ENCODE peak calls at places on chromosome 12, in eight cellular contexts. One of them, this sample, is unnamed.

GRCh38 chr12:131132118-131132892 is 178.6 kb downstream of the ADGRD1 start:
- DNase-seq in sigmoid colon: peak; percentile 85
- DNase-seq in H4: peak; percentile 33
- DNase-seq in NCI-H345: peak; percentile 18
- DNase-seq in lung microvascular endothelial cell: peak; percentile 54
- DNase-seq in CD8-positive, alpha-beta memory T cell: peak; percentile 58
- DNase-seq in PC-9: no peak
- DNase-seq in A172: peak; percentile 41
- DNase-seq in this sample: peak; percentile 91

GRCh38 chr12:10069099-10069498 is 29.7 kb downstream of the CLEC1A start:
- DNase-seq in sigmoid colon: no peak
- DNase-seq in H4: peak; percentile 78
- DNase-seq in NCI-H345: no peak
- DNase-seq in lung microvascular endothelial cell: peak; percentile 92
- DNase-seq in CD8-positive, alpha-beta memory T cell: no peak
- DNase-seq in PC-9: no peak
- DNase-seq in A172: peak; percentile 79
- DNase-seq in this sample: no peak

GRCh38 chr12:92468358-92469020 is 234.3 kb upstream of the PLEKHG7 start:
- DNase-seq in sigmoid colon: no peak
- DNase-seq in H4: no peak
- DNase-seq in NCI-H345: peak; percentile 22
- DNase-seq in lung microvascular endothelial cell: no peak
- DNase-seq in CD8-positive, alpha-beta memory T cell: no peak
- DNase-seq in PC-9: no peak
- DNase-seq in A172: peak; percentile 25
- DNase-seq in this sample: no peak

GRCh38 chr12:63045020-63045860 is 105.8 kb downstream of the AVPR1A start:
- DNase-seq in sigmoid colon: no peak
- DNase-seq in H4: peak; percentile 44
- DNase-seq in NCI-H345: no peak
- DNase-seq in lung microvascular endothelial cell: peak; percentile 57
- DNase-seq in CD8-positive, alpha-beta memory T cell: no peak
- DNase-seq in PC-9: peak; percentile 79
- DNase-seq in A172: peak; percentile 66
- DNase-seq in this sample: no peak

GRCh38 chr12:6141048-6141447 is 16.6 kb upstream of the VWF start:
- DNase-seq in sigmoid colon: no peak
- DNase-seq in H4: no peak
- DNase-seq in NCI-H345: no peak
- DNase-seq in lung microvascular endothelial cell: peak; percentile 91
- DNase-seq in CD8-positive, alpha-beta memory T cell: peak; percentile 63
- DNase-seq in PC-9: no peak
- DNase-seq in A172: no peak
- DNase-seq in this sample: no peak

GRCh38 chr12:34394211-34395055 is 372.1 kb downstream of the ALG10 start:
- DNase-seq in sigmoid colon: peak; percentile 57
- DNase-seq in H4: no peak
- DNase-seq in NCI-H345: no peak
- DNase-seq in lung microvascular endothelial cell: no peak
- DNase-seq in CD8-positive, alpha-beta memory T cell: no peak
- DNase-seq in PC-9: no peak
- DNase-seq in A172: no peak
- DNase-seq in this sample: peak; percentile 36

GRCh38 chr12:92786045-92786444 is 83.3 kb downstream of the PLEKHG7 start:
- DNase-seq in sigmoid colon: no peak
- DNase-seq in H4: no peak
- DNase-seq in NCI-H345: no peak
- DNase-seq in lung microvascular endothelial cell: peak; percentile 36
- DNase-seq in CD8-positive, alpha-beta memory T cell: no peak
- DNase-seq in PC-9: no peak
- DNase-seq in A172: no peak
- DNase-seq in this sample: no peak

GRCh38 chr12:130601327-130601726 is 114.8 kb downstream of the RIMBP2 start:
- DNase-seq in sigmoid colon: no peak
- DNase-seq in H4: no peak
- DNase-seq in NCI-H345: no peak
- DNase-seq in lung microvascular endothelial cell: no peak
- DNase-seq in CD8-positive, alpha-beta memory T cell: no peak
- DNase-seq in PC-9: no peak
- DNase-seq in A172: no peak
- DNase-seq in this sample: no peak

GRCh38 chr12:123108682-123109066 is 42.2 kb downstream of the PITPNM2 start:
- DNase-seq in sigmoid colon: no peak
- DNase-seq in H4: no peak
- DNase-seq in NCI-H345: no peak
- DNase-seq in lung microvascular endothelial cell: no peak
- DNase-seq in CD8-positive, alpha-beta memory T cell: no peak
- DNase-seq in PC-9: no peak
- DNase-seq in A172: no peak
- DNase-seq in this sample: no peak

GRCh38 chr12:95473440-95473946 is 459 bp upstream of the METAP2 start:
- DNase-seq in sigmoid colon: no peak
- DNase-seq in H4: no peak
- DNase-seq in NCI-H345: peak; percentile 46
- DNase-seq in lung microvascular endothelial cell: peak; percentile 64
- DNase-seq in CD8-positive, alpha-beta memory T cell: no peak
- DNase-seq in PC-9: peak; percentile 45
- DNase-seq in A172: peak; percentile 31
- DNase-seq in this sample: no peak

GRCh38 chr12:116354534-116354933 is 77.0 kb upstream of the MED13L start:
- DNase-seq in sigmoid colon: no peak
- DNase-seq in H4: no peak
- DNase-seq in NCI-H345: no peak
- DNase-seq in lung microvascular endothelial cell: peak; percentile 48
- DNase-seq in CD8-positive, alpha-beta memory T cell: no peak
- DNase-seq in PC-9: no peak
- DNase-seq in A172: no peak
- DNase-seq in this sample: no peak

GRCh38 chr12:15276088-15276698 is 46.1 kb upstream of the PTPRO start:
- DNase-seq in sigmoid colon: no peak
- DNase-seq in H4: peak; percentile 39
- DNase-seq in NCI-H345: peak; percentile 50
- DNase-seq in lung microvascular endothelial cell: peak; percentile 60
- DNase-seq in CD8-positive, alpha-beta memory T cell: no peak
- DNase-seq in PC-9: no peak
- DNase-seq in A172: peak; percentile 14
- DNase-seq in this sample: no peak

GRCh38 chr12:106098691-106099200 is 40.0 kb downstream of the NUAK1 start:
- DNase-seq in sigmoid colon: no peak
- DNase-seq in H4: no peak
- DNase-seq in NCI-H345: no peak
- DNase-seq in lung microvascular endothelial cell: no peak
- DNase-seq in CD8-positive, alpha-beta memory T cell: no peak
- DNase-seq in PC-9: no peak
- DNase-seq in A172: no peak
- DNase-seq in this sample: no peak

GRCh38 chr12:126189856-126190255 is 1124.6 kb downstream of the AACS start:
- DNase-seq in sigmoid colon: no peak
- DNase-seq in H4: no peak
- DNase-seq in NCI-H345: no peak
- DNase-seq in lung microvascular endothelial cell: no peak
- DNase-seq in CD8-positive, alpha-beta memory T cell: no peak
- DNase-seq in PC-9: no peak
- DNase-seq in A172: no peak
- DNase-seq in this sample: no peak

GRCh38 chr12:96197503-96198272 is 3.5 kb downstream of the ELK3 start:
- DNase-seq in sigmoid colon: no peak
- DNase-seq in H4: peak; percentile 64
- DNase-seq in NCI-H345: no peak
- DNase-seq in lung microvascular endothelial cell: peak; percentile 97
- DNase-seq in CD8-positive, alpha-beta memory T cell: no peak
- DNase-seq in PC-9: peak; percentile 98
- DNase-seq in A172: peak; percentile 88
- DNase-seq in this sample: no peak

GRCh38 chr12:50246873-50247612 is 36.3 kb downstream of the LIMA1 start:
- DNase-seq in sigmoid colon: peak; percentile 89
- DNase-seq in H4: peak; percentile 99
- DNase-seq in NCI-H345: no peak
- DNase-seq in lung microvascular endothelial cell: peak; percentile 73
- DNase-seq in CD8-positive, alpha-beta memory T cell: no peak
- DNase-seq in PC-9: peak; percentile 98
- DNase-seq in A172: peak; percentile 98
- DNase-seq in this sample: peak; percentile 87

GRCh38 chr12:591571-592505 is 71.4 kb downstream of the NINJ2 start:
- DNase-seq in sigmoid colon: peak; percentile 61
- DNase-seq in H4: no peak
- DNase-seq in NCI-H345: no peak
- DNase-seq in lung microvascular endothelial cell: no peak
- DNase-seq in CD8-positive, alpha-beta memory T cell: no peak
- DNase-seq in PC-9: peak; percentile 30
- DNase-seq in A172: no peak
- DNase-seq in this sample: peak; percentile 45

GRCh38 chr12:65707051-65707450 is 117.2 kb upstream of the HMGA2 start:
- DNase-seq in sigmoid colon: no peak
- DNase-seq in H4: no peak
- DNase-seq in NCI-H345: no peak
- DNase-seq in lung microvascular endothelial cell: no peak
- DNase-seq in CD8-positive, alpha-beta memory T cell: no peak
- DNase-seq in PC-9: no peak
- DNase-seq in A172: no peak
- DNase-seq in this sample: no peak

GRCh38 chr12:108729612-108730336 is 1.5 kb downstream of the CORO1C start:
- DNase-seq in sigmoid colon: no peak
- DNase-seq in H4: peak; percentile 29
- DNase-seq in NCI-H345: peak; percentile 12
- DNase-seq in lung microvascular endothelial cell: peak; percentile 63
- DNase-seq in CD8-positive, alpha-beta memory T cell: no peak
- DNase-seq in PC-9: peak; percentile 63
- DNase-seq in A172: peak; percentile 43
- DNase-seq in this sample: no peak

GRCh38 chr12:80032967-80033366 is 66.4 kb upstream of the OTOGL start:
- DNase-seq in sigmoid colon: no peak
- DNase-seq in H4: no peak
- DNase-seq in NCI-H345: no peak
- DNase-seq in lung microvascular endothelial cell: no peak
- DNase-seq in CD8-positive, alpha-beta memory T cell: no peak
- DNase-seq in PC-9: no peak
- DNase-seq in A172: no peak
- DNase-seq in this sample: no peak

GRCh38 chr12:52581481-52581880 is 7.8 kb upstream of the KRT74 start:
- DNase-seq in sigmoid colon: peak; percentile 40
- DNase-seq in H4: no peak
- DNase-seq in NCI-H345: peak; percentile 35
- DNase-seq in lung microvascular endothelial cell: no peak
- DNase-seq in CD8-positive, alpha-beta memory T cell: no peak
- DNase-seq in PC-9: peak; percentile 83
- DNase-seq in A172: peak; percentile 16
- DNase-seq in this sample: peak; percentile 50

GRCh38 chr12:120231316-120232011 is 30.6 kb upstream of the RPLP0 start:
- DNase-seq in sigmoid colon: peak; percentile 79
- DNase-seq in H4: peak; percentile 97
- DNase-seq in NCI-H345: no peak
- DNase-seq in lung microvascular endothelial cell: peak; percentile 99
- DNase-seq in CD8-positive, alpha-beta memory T cell: peak; percentile 49
- DNase-seq in PC-9: peak; percentile 99
- DNase-seq in A172: peak; percentile 100
- DNase-seq in this sample: no peak

GRCh38 chr12:3213768-3214167 is 136.6 kb downstream of the TSPAN9 start:
- DNase-seq in sigmoid colon: no peak
- DNase-seq in H4: no peak
- DNase-seq in NCI-H345: no peak
- DNase-seq in lung microvascular endothelial cell: no peak
- DNase-seq in CD8-positive, alpha-beta memory T cell: no peak
- DNase-seq in PC-9: no peak
- DNase-seq in A172: no peak
- DNase-seq in this sample: no peak

This sample was measured in sciatic nerve.